ENCODE peak calls at places on chromosomes 16 and 17, in seven cellular contexts. K is SK-N-SH, V is GM12878, L is Panc1, Y is HepG2, W is H1, A is K562. S is an unnamed sample.
A peak's percentile ranks its signal among the peaks of the same experiment; 100 is the strongest.

GRCh38 chr17:80257716-80258213 is 2.9 kb upstream of the RNF213 start:
- DNase-seq in K (no peak), V (no peak), L (no peak), Y (no peak), W (no peak), A (no peak), S (no peak)

GRCh38 chr16:2060346-2060745 is 12.6 kb downstream of the TSC2 start:
- DNase-seq in K (no peak), V (no peak), L (no peak), Y (no peak), W (no peak), A (no peak), S (no peak)

GRCh38 chr16:57614546-57615343 is 13.7 kb upstream of the ADGRG1 start:
- DNase-seq in K (peak; percentile 34), V (no peak), L (no peak), Y (no peak), W (no peak), A (no peak), S (no peak)

GRCh38 chr17:9615486-9615885 is 29.8 kb upstream of the USP43 start:
- DNase-seq in K (no peak), V (no peak), L (no peak), Y (peak; percentile 24), W (no peak), A (no peak), S (no peak)

GRCh38 chr16:87836844-87837581 is 32.3 kb downstream of the SLC7A5 start:
- DNase-seq in K (no peak), V (no peak), L (no peak), Y (no peak), W (no peak), A (no peak), S (no peak)

GRCh38 chr16:2955438-2955778 is 8.7 kb upstream of the KREMEN2 start:
- DNase-seq in K (no peak), V (no peak), L (no peak), Y (no peak), W (no peak), A (no peak), S (no peak)

GRCh38 chr17:9522074-9522473 is 53.5 kb downstream of the STX8 start:
- DNase-seq in K (peak; percentile 49), V (no peak), L (peak; percentile 15), Y (peak; percentile 44), W (no peak), A (no peak), S (no peak)

GRCh38 chr16:75965504-75966374 is 239.4 kb upstream of the CPHXL start:
- DNase-seq in K (no peak), V (no peak), L (no peak), Y (peak; percentile 49), W (no peak), A (no peak), S (no peak)

GRCh38 chr17:49990921-49991320 is 4.1 kb downstream of the DLX3 start:
- DNase-seq in K (peak; percentile 24), V (no peak), L (no peak), Y (no peak), W (no peak), A (no peak), S (no peak)

GRCh38 chr17:35372846-35373531 is 432 bp downstream of the SLFN11 start:
- DNase-seq in K (peak; percentile 11), V (no peak), L (no peak), Y (no peak), W (no peak), A (peak; percentile 13), S (no peak)

GRCh38 chr17:70119961-70120360 is 44.9 kb downstream of the KCNJ16 start:
- DNase-seq in K (no peak), V (no peak), L (no peak), Y (no peak), W (no peak), A (no peak), S (no peak)

GRCh38 chr16:69451166-69451565 is 26.7 kb downstream of the CYB5B start:
- DNase-seq in K (no peak), V (no peak), L (no peak), Y (no peak), W (no peak), A (no peak), S (no peak)

GRCh38 chr16:61471737-61472136 is 564.5 kb downstream of the CDH8 start:
- DNase-seq in K (no peak), V (no peak), L (no peak), Y (no peak), W (no peak), A (no peak), S (no peak)

GRCh38 chr17:50785942-50786570 is 18.7 kb upstream of the ANKRD40CL start:
- DNase-seq in K (no peak), V (no peak), L (no peak), Y (no peak), W (no peak), A (no peak), S (no peak)

GRCh38 chr16:50876263-50876662 is 134.4 kb downstream of the CYLD start:
- DNase-seq in K (no peak), V (no peak), L (no peak), Y (no peak), W (no peak), A (no peak), S (no peak)

GRCh38 chr17:4136373-4136772 is 6.5 kb downstream of the ZZEF1 start:
- DNase-seq in K (no peak), V (no peak), L (no peak), Y (no peak), W (no peak), A (no peak), S (no peak)

GRCh38 chr16:55539049-55539448 is 27.4 kb upstream of the CAPNS2 start:
- DNase-seq in K (no peak), V (no peak), L (no peak), Y (no peak), W (no peak), A (no peak), S (no peak)

GRCh38 chr16:67252806-67253497 is 4.2 kb downstream of the SLC9A5 start:
- DNase-seq in K (peak; percentile 59), V (no peak), L (no peak), Y (no peak), W (no peak), A (no peak), S (no peak)

GRCh38 chr16:521381-522210 is 5.9 kb upstream of the CAPN15 start:
- DNase-seq in K (no peak), V (no peak), L (no peak), Y (no peak), W (no peak), A (no peak), S (no peak)

GRCh38 chr17:77845541-77846225 is 112.8 kb upstream of the TNRC6C start:
- DNase-seq in K (no peak), V (no peak), L (no peak), Y (no peak), W (no peak), A (no peak), S (no peak)

GRCh38 chr17:39271546-39271945 is 45.8 kb upstream of the STAC2 start:
- DNase-seq in K (no peak), V (no peak), L (no peak), Y (no peak), W (no peak), A (no peak), S (no peak)
- TF ChIP-seq SIN3A in K (no peak), V (no peak), L (no peak), Y (no peak), W (no peak), A (no peak), S (no peak)

GRCh38 chr17:16272111-16272510 is 55.1 kb downstream of the PIGL start:
- DNase-seq in K (no peak), V (no peak), L (no peak), Y (no peak), W (no peak), A (no peak), S (no peak)
- TF ChIP-seq SIN3A in K (no peak), V (no peak), L (no peak), Y (no peak), W (no peak), A (no peak), S (no peak)

GRCh38 chr17:42181851-42182207 is 887 bp upstream of the KCNH4 start:
- DNase-seq in K (no peak), V (no peak), L (no peak), Y (no peak), W (no peak), A (no peak), S (no peak)

GRCh38 chr17:42180922-42181850 is at the start of gene KCNH4:
- DNase-seq in K (peak; percentile 99), V (peak; percentile 58), L (no peak), Y (peak; percentile 39), W (no peak), A (peak; percentile 98), S (peak; percentile 34)

GRCh38 chr17:42184717-42185496 is at the start of gene HCRT:
- DNase-seq in K (no peak), V (no peak), L (no peak), Y (no peak), W (no peak), A (no peak), S (no peak)

GRCh38 chr17:42183741-42184711 is 1.2 kb downstream of the HCRT start:
- DNase-seq in K (peak; percentile 94), V (peak; percentile 23), L (no peak), Y (peak; percentile 70), W (no peak), A (peak; percentile 98), S (peak; percentile 26)

DNA sequence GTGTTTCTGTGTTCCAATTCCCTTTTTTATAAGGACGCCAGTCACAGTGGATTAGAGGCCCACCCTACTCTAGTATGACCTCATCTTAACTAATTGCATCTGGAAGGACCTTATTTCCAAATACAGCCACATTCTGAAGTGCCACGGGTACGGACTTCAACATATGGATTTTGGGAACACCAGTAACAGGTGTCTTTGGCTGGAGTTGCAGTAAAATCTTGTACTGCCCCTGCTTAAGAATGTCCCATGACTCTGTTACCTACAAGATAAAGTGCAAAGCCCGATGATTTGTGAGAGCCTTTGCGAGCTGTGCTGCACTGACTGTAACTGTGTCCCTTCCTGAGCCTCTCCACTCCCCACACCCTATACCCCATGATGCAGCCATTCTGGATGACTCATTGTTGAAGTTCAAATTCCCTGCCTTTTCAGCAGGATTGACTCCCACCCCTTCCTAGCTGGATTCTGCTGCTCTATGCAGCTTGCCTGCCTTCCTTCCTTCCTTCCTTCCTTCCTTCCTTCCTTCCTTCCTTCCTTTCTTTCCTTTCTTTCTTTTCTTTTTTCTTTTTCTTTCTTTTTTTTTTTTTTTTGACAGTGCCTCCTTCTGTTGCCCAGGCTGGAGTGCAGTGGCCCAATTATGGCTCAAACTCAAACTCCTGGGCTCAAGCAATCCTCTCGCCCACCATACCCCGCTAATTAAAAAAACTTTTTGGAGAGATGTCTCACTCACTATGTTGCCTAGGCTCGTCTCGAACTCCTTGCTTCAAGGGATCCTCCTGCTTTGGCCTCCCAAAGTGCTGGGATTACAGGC is 2.1 kb downstream of the HCRT start:
- DNase-seq in K (no peak), V (no peak), L (no peak), Y (peak; percentile 78), W (no peak), A (peak; percentile 64), S (no peak)
- TF ChIP-seq SIN3A in K (no peak), V (no peak), L (no peak), Y (no peak), W (no peak), A (no peak), S (no peak)

DNA sequence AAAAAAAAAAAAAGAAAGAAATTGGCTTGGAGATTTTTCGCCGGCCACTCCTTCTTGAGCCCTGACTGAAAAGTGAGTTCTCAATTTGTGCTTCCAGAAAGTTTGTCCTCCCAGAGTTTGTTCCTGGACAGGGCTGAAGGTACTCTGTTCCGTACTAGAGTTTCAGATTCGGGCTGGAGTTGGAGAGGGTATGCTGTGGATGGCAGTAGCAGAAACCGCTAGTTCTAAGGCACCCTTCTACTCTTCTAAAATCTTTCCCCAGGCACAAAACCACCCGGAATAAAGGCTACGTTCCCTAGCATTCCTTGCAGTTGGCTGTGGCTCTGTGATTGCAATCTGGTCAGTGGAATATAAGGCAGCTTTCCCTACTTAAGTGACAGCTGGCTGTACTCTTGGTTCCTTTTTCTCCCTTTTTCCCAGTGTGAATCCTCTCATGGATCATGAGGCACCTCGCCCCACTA is 710 bp upstream of the HEATR6 start:
- DNase-seq in K (peak; percentile 23), V (no peak), L (no peak), Y (no peak), W (no peak), A (no peak), S (no peak)
- TF ChIP-seq SIN3A in K (peak; percentile 83), V (no peak), L (no peak), Y (no peak), W (no peak), A (peak; percentile 22), S (peak; percentile 36)

S was measured in HCT116.